ENCODE peak calls at places on chromosomes 12 and 14, in eight cellular contexts. B is suprapubic skin, U is uterus, K is Peyer's patch, O is esophagus squamous epithelium, Y is heart left ventricle, Q is IMR-90, W is esophagus muscularis mucosa. S is an unnamed sample. For H3K36me3, the result is how much of the 10 kb centered on the place peaks cover.

GRCh38 chr14:80576401-80576800 is 365.1 kb upstream of the DIO2 start:
- DNase-seq in B (no peak), U (no peak), K (no peak), O (no peak), Y (no peak), Q (no peak), W (no peak), S (no peak)

GRCh38 chr12:68223067-68223747 is 2.4 kb downstream of the IL26 start:
- DNase-seq in B (peak), U (peak), K (peak), O (no peak), Y (peak), Q (peak), W (peak), S (peak)

GRCh38 chr14:96038920-96039632 is at the start of gene C14orf132:
- DNase-seq in B (peak), U (peak), K (peak), O (no peak), Y (peak), Q (peak), W (no peak), S (peak)

GRCh38 chr12:4148418-4149056 is 125.0 kb upstream of the CCND2 start:
- DNase-seq in B (no peak), U (no peak), K (peak), O (peak), Y (peak), Q (no peak), W (peak), S (peak)

GRCh38 chr14:93683241-93683640 is 105.0 kb downstream of the PRIMA1 start:
- DNase-seq in B (no peak), U (no peak), K (no peak), O (no peak), Y (no peak), Q (no peak), W (no peak), S (no peak)

GRCh38 chr12:13472690-13473089 is 276.2 kb downstream of the EMP1 start:
- DNase-seq in B (no peak), U (no peak), K (no peak), O (no peak), Y (no peak), Q (peak), W (no peak), S (no peak)

GRCh38 chr12:24617471-24617870 is 331.4 kb downstream of the BCAT1 start:
- DNase-seq in B (no peak), U (no peak), K (no peak), O (no peak), Y (no peak), Q (peak), W (no peak), S (no peak)

GRCh38 chr12:129257526-129257925 is 404.2 kb downstream of the GLT1D1 start:
- DNase-seq in B (no peak), U (no peak), K (no peak), O (no peak), Y (no peak), Q (no peak), W (peak), S (no peak)

GRCh38 chr12:19220205-19220604 is 90.7 kb downstream of the PLEKHA5 start:
- DNase-seq in B (no peak), U (no peak), K (no peak), O (no peak), Y (no peak), Q (peak), W (no peak), S (no peak)

GRCh38 chr14:32311294-32312009 is 17.6 kb upstream of the AKAP6 start:
- DNase-seq in B (no peak), U (no peak), K (no peak), O (no peak), Y (no peak), Q (no peak), W (no peak), S (no peak)

GRCh38 chr12:109165599-109165998 is 49.2 kb downstream of the ACACB start:
- DNase-seq in B (no peak), U (no peak), K (no peak), O (no peak), Y (no peak), Q (peak), W (no peak), S (peak)

GRCh38 chr12:95413576-95413975 is 60.4 kb upstream of the METAP2 start:
- DNase-seq in B (no peak), U (no peak), K (no peak), O (no peak), Y (no peak), Q (peak), W (no peak), S (no peak)

GRCh38 chr14:20613094-20614037 is 22.2 kb upstream of the RNASE12 start:
- DNase-seq in B (peak), U (peak), K (peak), O (no peak), Y (peak), Q (peak), W (peak), S (peak)

GRCh38 chr12:3489057-3489456 is 1.9 kb upstream of the PRMT8 start:
- DNase-seq in B (no peak), U (no peak), K (no peak), O (no peak), Y (no peak), Q (no peak), W (no peak), S (no peak)

GRCh38 chr12:124554429-124555029 is 12.9 kb downstream of the NCOR2 start:
- DNase-seq in B (no peak), U (no peak), K (peak), O (no peak), Y (peak), Q (no peak), W (no peak), S (no peak)

GRCh38 chr14:89418452-89418851 is 1.4 kb upstream of the FOXN3 start:
- DNase-seq in B (peak), U (peak), K (no peak), O (no peak), Y (no peak), Q (no peak), W (no peak), S (no peak)

GRCh38 chr12:56107242-56107641 is 2.9 kb downstream of the PA2G4 start:
- DNase-seq in B (no peak), U (no peak), K (no peak), O (no peak), Y (no peak), Q (no peak), W (no peak), S (no peak)
- H3K4me3 ChIP-seq in B (no peak), U (no peak), K (no peak), O (no peak), Y (no peak), Q (no peak), W (no peak), S (no peak)

GRCh38 chr14:35897616-35898111 is 71.5 kb downstream of the BRMS1L start:
- DNase-seq in B (no peak), U (no peak), K (no peak), O (no peak), Y (no peak), Q (no peak), W (no peak), S (no peak)

GRCh38 chr14:35890308-35890707 is 64.2 kb downstream of the BRMS1L start:
- DNase-seq in B (no peak), U (no peak), K (no peak), O (no peak), Y (no peak), Q (no peak), W (no peak), S (no peak)

GRCh38 chr14:35900741-35901140 is 74.6 kb downstream of the BRMS1L start:
- DNase-seq in B (no peak), U (no peak), K (no peak), O (no peak), Y (no peak), Q (no peak), W (no peak), S (no peak)

GRCh38 chr14:35898217-35898775 is 72.2 kb downstream of the BRMS1L start:
- DNase-seq in B (no peak), U (no peak), K (no peak), O (no peak), Y (no peak), Q (no peak), W (no peak), S (no peak)

DNA sequence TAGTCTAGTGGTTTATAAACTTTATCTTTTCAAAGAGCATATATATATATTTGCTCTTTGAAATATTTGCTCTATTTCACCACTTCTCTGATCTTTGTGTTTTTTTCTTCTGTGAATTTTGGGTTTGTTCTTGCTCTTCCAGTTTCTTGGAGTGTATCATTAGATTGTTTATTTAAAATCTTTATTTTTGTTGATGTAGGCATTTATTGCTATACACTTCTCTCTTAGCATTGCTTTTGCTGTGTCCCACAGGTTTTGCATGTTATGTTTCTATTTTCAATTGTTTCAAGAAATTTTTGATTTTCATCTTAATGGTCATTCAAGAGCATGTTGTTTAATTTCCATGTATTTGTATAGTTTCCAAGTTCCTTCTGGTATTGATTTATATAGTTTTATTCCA is 69.1 kb downstream of the BRMS1L start:
- DNase-seq in B (no peak), U (no peak), K (no peak), O (no peak), Y (no peak), Q (no peak), W (no peak), S (no peak)
- H3K36me3 ChIP-seq in B (under half), U (under half), K (under half), O (under half), Y (under half), Q (under half), W (under half), S (under half)

GRCh38 chr12:12349711-12350665 is at the start of gene MANSC1:
- DNase-seq in B (peak), U (peak), K (peak), O (no peak), Y (peak), Q (peak), W (no peak), S (peak)
- TF ChIP-seq POLR2A in B (peak), U (peak), K (peak), O (peak), Y (peak), Q (no peak), W (no peak), S (peak)

GRCh38 chr12:48750769-48751356 is 34.4 kb upstream of the CCNT1 start:
- DNase-seq in B (no peak), U (no peak), K (no peak), O (no peak), Y (no peak), Q (peak), W (no peak), S (no peak)

GRCh38 chr12:48744251-48745008 is 27.9 kb upstream of the CCNT1 start:
- DNase-seq in B (no peak), U (no peak), K (no peak), O (no peak), Y (no peak), Q (no peak), W (no peak), S (peak)

GRCh38 chr12:48750215-48750614 is 33.7 kb upstream of the CCNT1 start:
- DNase-seq in B (no peak), U (no peak), K (no peak), O (no peak), Y (no peak), Q (peak), W (no peak), S (no peak)
- H3K4me3 ChIP-seq in B (no peak), U (no peak), K (no peak), O (no peak), Y (no peak), Q (no peak), W (no peak), S (no peak)

S was measured in right lobe of liver.